ENCODE peak calls at places on chromosomes 4 and X, in eight cellular contexts. B, N, K, J, P, U, T and R are unnamed samples.

GRCh38 chr4:54986095-54986846 is 139.1 kb downstream of the KDR start:
- DNase-seq in B (no peak), P (no peak), U (no peak), J (no peak), K (no peak), T (peak), N (no peak), R (no peak)

GRCh38 chr4:109495514-109495913 is 61.9 kb downstream of the SEC24B start:
- DNase-seq in U (no peak), K (no peak), P (no peak), T (no peak), N (no peak), J (no peak), B (no peak), R (no peak)

GRCh38 chr4:124970011-124970410 is 257.5 kb upstream of the ANKRD50 start:
- DNase-seq in U (no peak), K (no peak), J (no peak), P (no peak), T (no peak), B (no peak), N (no peak), R (no peak)

GRCh38 chrX:38805294-38806053 is 4.2 kb downstream of the MID1IP1 start:
- DNase-seq in N (peak), P (peak), T (peak), B (no peak), J (peak), K (peak), U (no peak), R (peak)

GRCh38 chr4:111435986-111436744 is 709.1 kb upstream of the FAM241A start:
- DNase-seq in K (no peak), P (no peak), B (no peak), U (no peak), J (no peak), N (no peak), T (no peak), R (no peak)

GRCh38 chrX:125248931-125249330 is 70.7 kb upstream of the TEX13C start:
- DNase-seq in T (no peak), K (no peak), U (no peak), J (no peak), B (no peak), P (no peak), N (no peak), R (no peak)

GRCh38 chrX:110477593-110478228 is 119.1 kb downstream of the RTL9 start:
- DNase-seq in U (no peak), J (no peak), K (no peak), B (no peak), N (no peak), P (no peak), T (no peak), R (peak)

GRCh38 chr4:158667651-158668198 is 4.0 kb downstream of the C4orf46 start:
- DNase-seq in N (peak), J (no peak), T (peak), U (no peak), K (peak), B (peak), P (peak), R (peak)

GRCh38 chr4:146214238-146214637 is at the start of gene REELD1:
- DNase-seq in P (no peak), U (no peak), T (no peak), J (no peak), K (no peak), N (no peak), B (no peak), R (no peak)

GRCh38 chr4:180057891-180058643 is 2185.1 kb upstream of the TENM3 start:
- DNase-seq in K (peak), N (peak), P (peak), T (peak), J (no peak), B (no peak), U (no peak), R (no peak)

GRCh38 chr4:174210952-174211490 is 72.4 kb downstream of the FBXO8 start:
- DNase-seq in P (no peak), T (no peak), U (no peak), J (no peak), N (no peak), K (no peak), B (no peak), R (no peak)

GRCh38 chr4:8355864-8356565 is 84.5 kb downstream of the ACOX3 start:
- DNase-seq in P (no peak), K (no peak), J (no peak), B (no peak), T (no peak), U (no peak), N (no peak), R (no peak)

GRCh38 chrX:129779747-129780146 is at the start of gene SASH3:
- DNase-seq in K (no peak), T (no peak), J (peak), U (no peak), N (peak), B (no peak), P (no peak), R (no peak)

GRCh38 chr4:25310066-25310824 is 2.3 kb upstream of the ZCCHC4 start:
- DNase-seq in B (no peak), J (no peak), T (no peak), N (no peak), U (no peak), K (no peak), P (no peak), R (no peak)

GRCh38 chr4:8143392-8144140 is 15.0 kb downstream of the ABLIM2 start:
- DNase-seq in B (no peak), J (no peak), N (no peak), U (no peak), K (no peak), T (no peak), P (no peak), R (no peak)

GRCh38 chr4:77073106-77073858 is 2.5 kb downstream of the CCNI start:
- DNase-seq in K (no peak), N (no peak), U (no peak), P (peak), T (no peak), B (no peak), J (no peak), R (no peak)

GRCh38 chr4:99151931-99152448 is 7.9 kb upstream of the ADH4 start:
- DNase-seq in N (no peak), J (no peak), U (no peak), K (no peak), T (no peak), P (no peak), B (no peak), R (no peak)

GRCh38 chr4:127174731-127175130 is 458.0 kb upstream of the INTU start:
- DNase-seq in P (no peak), U (no peak), J (no peak), B (no peak), K (no peak), N (no peak), T (no peak), R (no peak)

GRCh38 chr4:13922459-13922858 is 294.9 kb upstream of the BOD1L1 start:
- DNase-seq in P (no peak), K (no peak), U (no peak), T (no peak), B (no peak), J (no peak), N (no peak), R (no peak)

GRCh38 chr4:186685744-186686143 is 37.9 kb downstream of the FAT1 start:
- DNase-seq in T (no peak), P (peak), U (no peak), N (no peak), J (no peak), B (peak), K (no peak), R (peak)

GRCh38 chr4:1683903-1684755 is at the start of gene FAM53A:
- DNase-seq in B (peak), J (peak), N (peak), K (peak), P (peak), U (peak), T (peak), R (peak)

GRCh38 chrX:114964374-114964773 is 53.0 kb downstream of the IL13RA2 start:
- DNase-seq in U (no peak), B (no peak), P (no peak), J (no peak), T (no peak), N (no peak), K (peak), R (no peak)

GRCh38 chr4:37948542-37948941 is 11.7 kb upstream of the PTTG2 start:
- DNase-seq in P (no peak), B (no peak), N (no peak), U (no peak), J (no peak), T (no peak), K (no peak), R (no peak)

GRCh38 chrX:139831689-139832456 is 101.0 kb downstream of the ATP11C start:
- DNase-seq in K (no peak), T (no peak), N (no peak), J (no peak), B (peak), U (peak), P (peak), R (peak)

GRCh38 chr4:101337688-101338087 is 9.6 kb downstream of the PPP3CA start:
- DNase-seq in U (no peak), K (no peak), P (peak), T (no peak), J (no peak), B (no peak), N (no peak), R (no peak)

GRCh38 chr4:86506591-86506990 is 87.5 kb upstream of the PTPN13 start:
- DNase-seq in K (no peak), N (no peak), T (no peak), B (no peak), J (no peak), U (no peak), P (no peak), R (no peak)

GRCh38 chrX:18828832-18829404 is 121.5 kb downstream of the PPEF1 start:
- DNase-seq in N (peak), T (no peak), K (no peak), U (no peak), J (no peak), B (peak), P (no peak), R (peak)

GRCh38 chrX:78074088-78074487 is 30.0 kb upstream of the PGK1 start:
- DNase-seq in P (no peak), U (no peak), B (no peak), K (no peak), J (no peak), T (no peak), N (no peak), R (no peak)

GRCh38 chr4:4761128-4761991 is 98.1 kb upstream of the MSX1 start:
- DNase-seq in B (no peak), T (peak), U (no peak), N (peak), J (no peak), P (no peak), K (no peak), R (peak)

GRCh38 chrX:127702527-127702926 is 349.7 kb downstream of the ACTRT1 start:
- DNase-seq in B (no peak), K (no peak), U (no peak), P (no peak), T (no peak), N (no peak), J (no peak), R (no peak)

GRCh38 chrX:43970528-43970927 is 2.7 kb downstream of the NDP start:
- DNase-seq in P (peak), J (no peak), B (peak), U (no peak), T (no peak), K (no peak), N (no peak), R (no peak)